ENCODE peak calls at places on chromosome 3, in five cellular contexts. One of them, this sample, is unnamed.

GRCh38 chr3:38117748-38118420 is 19.0 kb downstream of the ACAA1 start:
- DNase-seq in IMR-90: peak
- DNase-seq in neural progenitor cell: peak
- DNase-seq in DND-41: peak
- DNase-seq in endodermal cell: peak
- DNase-seq in this sample: peak

GRCh38 chr3:38267689-38268477 is 2.3 kb downstream of the SLC22A13 start:
- DNase-seq in IMR-90: no peak
- DNase-seq in endodermal cell: peak
- DNase-seq in neural progenitor cell: no peak
- DNase-seq in DND-41: no peak
- DNase-seq in this sample: no peak

GRCh38 chr3:187191271-187191670 is 6.0 kb upstream of the RTP1 start:
- DNase-seq in IMR-90: no peak
- DNase-seq in neural progenitor cell: no peak
- DNase-seq in endodermal cell: no peak
- DNase-seq in DND-41: no peak
- DNase-seq in this sample: no peak

GRCh38 chr3:121998588-121999473 is 23.2 kb downstream of the ILDR1 start:
- DNase-seq in endodermal cell: peak
- DNase-seq in neural progenitor cell: no peak
- DNase-seq in DND-41: no peak
- DNase-seq in IMR-90: no peak
- DNase-seq in this sample: no peak

GRCh38 chr3:8972614-8973013 is 9.3 kb upstream of the RAD18 start:
- DNase-seq in IMR-90: peak
- DNase-seq in neural progenitor cell: no peak
- DNase-seq in DND-41: no peak
- DNase-seq in endodermal cell: no peak
- DNase-seq in this sample: peak

GRCh38 chr3:96796101-96796500 is 18.3 kb upstream of the EPHA6 start:
- DNase-seq in IMR-90: no peak
- DNase-seq in endodermal cell: no peak
- DNase-seq in neural progenitor cell: no peak
- DNase-seq in DND-41: no peak
- DNase-seq in this sample: no peak

GRCh38 chr3:194933465-194933864 is 247.8 kb downstream of the FAM43A start:
- DNase-seq in DND-41: no peak
- DNase-seq in endodermal cell: no peak
- DNase-seq in neural progenitor cell: no peak
- DNase-seq in IMR-90: no peak
- DNase-seq in this sample: no peak

GRCh38 chr3:56291244-56291680 is 177.0 kb downstream of the ERC2 start:
- DNase-seq in DND-41: no peak
- DNase-seq in endodermal cell: no peak
- DNase-seq in IMR-90: no peak
- DNase-seq in neural progenitor cell: no peak
- DNase-seq in this sample: no peak

GRCh38 chr3:114336122-114336697 is 42.4 kb downstream of the TIGIT start:
- DNase-seq in neural progenitor cell: no peak
- DNase-seq in IMR-90: peak
- DNase-seq in DND-41: no peak
- DNase-seq in endodermal cell: no peak
- DNase-seq in this sample: no peak

GRCh38 chr3:16024548-16024947 is 149.9 kb upstream of the GALNT15 start:
- DNase-seq in endodermal cell: peak
- DNase-seq in DND-41: no peak
- DNase-seq in neural progenitor cell: no peak
- DNase-seq in IMR-90: no peak
- DNase-seq in this sample: no peak
- H3K9ac ChIP-seq in endodermal cell: no peak
- H3K9ac ChIP-seq in DND-41: no peak
- H3K9ac ChIP-seq in neural progenitor cell: no peak
- H3K9ac ChIP-seq in IMR-90: no peak
- H3K9ac ChIP-seq in this sample: no peak

GRCh38 chr3:45950686-45951600 is 7.7 kb downstream of the CXCR6 start:
- DNase-seq in neural progenitor cell: no peak
- DNase-seq in endodermal cell: no peak
- DNase-seq in IMR-90: no peak
- DNase-seq in DND-41: no peak
- DNase-seq in this sample: no peak

GRCh38 chr3:45948881-45949280 is 5.6 kb downstream of the CXCR6 start:
- DNase-seq in endodermal cell: no peak
- DNase-seq in neural progenitor cell: no peak
- DNase-seq in DND-41: no peak
- DNase-seq in IMR-90: no peak
- DNase-seq in this sample: no peak

GRCh38 chr3:45948409-45948808 is 5.1 kb downstream of the CXCR6 start:
- DNase-seq in endodermal cell: no peak
- DNase-seq in neural progenitor cell: no peak
- DNase-seq in IMR-90: peak
- DNase-seq in DND-41: no peak
- DNase-seq in this sample: no peak

GRCh38 chr3:45949432-45949831 is 6.2 kb downstream of the CXCR6 start:
- DNase-seq in endodermal cell: no peak
- DNase-seq in IMR-90: no peak
- DNase-seq in neural progenitor cell: no peak
- DNase-seq in DND-41: no peak
- DNase-seq in this sample: no peak

GRCh38 chr3:45950131-45950530 is 6.9 kb downstream of the CXCR6 start:
- DNase-seq in neural progenitor cell: no peak
- DNase-seq in DND-41: no peak
- DNase-seq in endodermal cell: no peak
- DNase-seq in IMR-90: no peak
- DNase-seq in this sample: no peak
- H3K4me3 ChIP-seq in neural progenitor cell: no peak
- H3K4me3 ChIP-seq in DND-41: no peak
- H3K4me3 ChIP-seq in endodermal cell: no peak
- H3K4me3 ChIP-seq in IMR-90: no peak
- H3K4me3 ChIP-seq in this sample: no peak

DNA sequence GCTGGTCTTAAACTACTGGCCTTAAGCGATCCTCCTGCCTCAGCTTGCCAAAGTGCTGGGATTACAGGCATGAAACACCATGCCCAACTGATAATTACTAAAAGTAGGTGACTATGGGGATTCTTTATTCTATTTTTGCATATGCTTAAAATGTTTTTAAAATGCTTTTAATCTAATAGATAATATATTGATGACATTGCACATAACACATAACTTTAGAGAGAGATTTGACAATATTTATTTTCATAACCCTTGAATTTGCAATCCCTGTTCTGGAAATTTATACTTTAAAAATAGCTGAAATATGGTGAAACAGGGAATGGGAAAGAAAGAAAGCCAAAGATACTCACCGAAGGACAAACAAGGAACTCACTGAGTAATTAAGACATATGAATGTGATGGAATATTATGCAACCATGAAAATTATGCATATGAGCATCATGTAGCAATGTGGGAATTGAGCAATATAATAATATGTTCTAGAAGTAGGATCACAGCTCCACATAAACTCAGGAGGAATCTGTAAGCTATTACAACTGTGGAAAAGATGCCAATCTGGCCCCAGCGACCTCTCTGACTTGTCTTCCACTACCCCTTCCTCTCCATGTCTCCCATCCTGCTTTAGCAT is 2.0 kb downstream of the LRRC31 start:
- DNase-seq in IMR-90: no peak
- DNase-seq in endodermal cell: no peak
- DNase-seq in neural progenitor cell: no peak
- DNase-seq in DND-41: no peak
- DNase-seq in this sample: no peak
- H3K9ac ChIP-seq in IMR-90: no peak
- H3K9ac ChIP-seq in endodermal cell: no peak
- H3K9ac ChIP-seq in neural progenitor cell: no peak
- H3K9ac ChIP-seq in DND-41: no peak
- H3K9ac ChIP-seq in this sample: no peak

GRCh38 chr3:133488785-133489367 is 84.6 kb upstream of the CDV3 start:
- DNase-seq in neural progenitor cell: peak
- DNase-seq in endodermal cell: peak
- DNase-seq in IMR-90: peak
- DNase-seq in DND-41: no peak
- DNase-seq in this sample: peak
- H3K4me3 ChIP-seq in neural progenitor cell: no peak
- H3K4me3 ChIP-seq in endodermal cell: no peak
- H3K4me3 ChIP-seq in IMR-90: no peak
- H3K4me3 ChIP-seq in DND-41: no peak
- H3K4me3 ChIP-seq in this sample: peak

GRCh38 chr3:130255442-130255841 is 90.0 kb upstream of the COL6A5 start:
- DNase-seq in DND-41: no peak
- DNase-seq in IMR-90: no peak
- DNase-seq in neural progenitor cell: no peak
- DNase-seq in endodermal cell: no peak
- DNase-seq in this sample: no peak

GRCh38 chr3:130250982-130251381 is 94.5 kb upstream of the COL6A5 start:
- DNase-seq in endodermal cell: no peak
- DNase-seq in DND-41: no peak
- DNase-seq in neural progenitor cell: no peak
- DNase-seq in IMR-90: no peak
- DNase-seq in this sample: no peak
- H3K9ac ChIP-seq in endodermal cell: no peak
- H3K9ac ChIP-seq in DND-41: no peak
- H3K9ac ChIP-seq in neural progenitor cell: no peak
- H3K9ac ChIP-seq in IMR-90: no peak
- H3K9ac ChIP-seq in this sample: no peak

GRCh38 chr3:50259432-50260026 is 9.4 kb upstream of the SEMA3B start:
- DNase-seq in IMR-90: no peak
- DNase-seq in DND-41: no peak
- DNase-seq in endodermal cell: no peak
- DNase-seq in neural progenitor cell: no peak
- DNase-seq in this sample: no peak
- H3K4me3 ChIP-seq in IMR-90: no peak
- H3K4me3 ChIP-seq in DND-41: peak
- H3K4me3 ChIP-seq in endodermal cell: no peak
- H3K4me3 ChIP-seq in neural progenitor cell: no peak
- H3K4me3 ChIP-seq in this sample: peak

GRCh38 chr3:141365206-141365605 is 3.1 kb upstream of the ZBTB38 start:
- DNase-seq in neural progenitor cell: no peak
- DNase-seq in IMR-90: no peak
- DNase-seq in DND-41: no peak
- DNase-seq in endodermal cell: no peak
- DNase-seq in this sample: no peak

GRCh38 chr3:141366285-141367037 is 1.8 kb upstream of the ZBTB38 start:
- DNase-seq in DND-41: no peak
- DNase-seq in neural progenitor cell: no peak
- DNase-seq in endodermal cell: no peak
- DNase-seq in IMR-90: peak
- DNase-seq in this sample: no peak

GRCh38 chr3:141362736-141363135 is 5.6 kb upstream of the ZBTB38 start:
- DNase-seq in neural progenitor cell: no peak
- DNase-seq in DND-41: no peak
- DNase-seq in endodermal cell: no peak
- DNase-seq in IMR-90: no peak
- DNase-seq in this sample: no peak

GRCh38 chr3:141355242-141355641 is 13.1 kb upstream of the ZBTB38 start:
- DNase-seq in IMR-90: no peak
- DNase-seq in DND-41: no peak
- DNase-seq in neural progenitor cell: no peak
- DNase-seq in endodermal cell: no peak
- DNase-seq in this sample: no peak

GRCh38 chr3:141360888-141361598 is 7.3 kb upstream of the ZBTB38 start:
- DNase-seq in DND-41: no peak
- DNase-seq in endodermal cell: peak
- DNase-seq in neural progenitor cell: peak
- DNase-seq in IMR-90: peak
- DNase-seq in this sample: peak
- H3K9ac ChIP-seq in DND-41: no peak
- H3K9ac ChIP-seq in endodermal cell: no peak
- H3K9ac ChIP-seq in neural progenitor cell: no peak
- H3K9ac ChIP-seq in IMR-90: peak
- H3K9ac ChIP-seq in this sample: peak

GRCh38 chr3:170363471-170363994 is 6.0 kb downstream of the SKIL start:
- DNase-seq in DND-41: no peak
- DNase-seq in endodermal cell: no peak
- DNase-seq in IMR-90: no peak
- DNase-seq in neural progenitor cell: no peak
- DNase-seq in this sample: no peak

GRCh38 chr3:170367797-170368196 is 10.3 kb downstream of the SKIL start:
- DNase-seq in IMR-90: no peak
- DNase-seq in DND-41: no peak
- DNase-seq in endodermal cell: no peak
- DNase-seq in neural progenitor cell: no peak
- DNase-seq in this sample: peak

GRCh38 chr3:170361711-170362110 is 4.2 kb downstream of the SKIL start:
- DNase-seq in IMR-90: no peak
- DNase-seq in DND-41: no peak
- DNase-seq in endodermal cell: no peak
- DNase-seq in neural progenitor cell: no peak
- DNase-seq in this sample: no peak

GRCh38 chr3:170368921-170369320 is 11.4 kb downstream of the SKIL start:
- DNase-seq in DND-41: no peak
- DNase-seq in IMR-90: no peak
- DNase-seq in neural progenitor cell: no peak
- DNase-seq in endodermal cell: no peak
- DNase-seq in this sample: peak

GRCh38 chr3:170364965-170365364 is 7.5 kb downstream of the SKIL start:
- DNase-seq in IMR-90: no peak
- DNase-seq in neural progenitor cell: no peak
- DNase-seq in endodermal cell: no peak
- DNase-seq in DND-41: no peak
- DNase-seq in this sample: no peak
- H3K4me3 ChIP-seq in IMR-90: no peak
- H3K4me3 ChIP-seq in neural progenitor cell: no peak
- H3K4me3 ChIP-seq in endodermal cell: peak
- H3K4me3 ChIP-seq in DND-41: no peak
- H3K4me3 ChIP-seq in this sample: no peak

DNA sequence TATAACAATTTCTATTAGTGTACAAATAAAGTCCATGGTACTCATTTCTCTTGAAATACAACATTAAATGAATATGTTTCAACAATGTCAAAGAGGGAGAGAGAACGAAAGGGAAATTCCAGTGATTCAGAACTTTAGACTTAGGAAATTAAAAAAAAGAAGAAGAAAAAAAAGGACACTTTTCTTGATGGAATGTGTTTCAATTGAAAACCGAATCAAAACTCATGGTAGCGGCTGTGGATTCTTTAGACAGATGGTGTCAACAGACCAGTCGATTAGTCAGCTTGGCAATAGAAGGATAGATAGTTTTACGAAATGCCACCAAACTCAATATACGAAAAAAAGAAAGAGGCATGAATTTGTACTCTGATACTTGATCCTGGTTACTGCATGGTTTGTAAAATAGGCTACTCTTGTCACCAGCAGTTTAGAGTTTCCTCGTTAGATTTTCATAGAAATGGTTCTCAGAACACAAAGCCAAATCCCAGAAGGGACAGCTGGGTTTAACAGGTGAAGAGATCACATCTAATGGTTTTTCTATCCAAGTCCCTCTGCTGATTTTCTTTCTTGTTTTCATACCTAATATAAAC is 793.5 kb downstream of the ROBO1 start:
- DNase-seq in DND-41: no peak
- DNase-seq in endodermal cell: no peak
- DNase-seq in IMR-90: peak
- DNase-seq in neural progenitor cell: no peak
- DNase-seq in this sample: no peak
- H3K9ac ChIP-seq in DND-41: no peak
- H3K9ac ChIP-seq in endodermal cell: no peak
- H3K9ac ChIP-seq in IMR-90: no peak
- H3K9ac ChIP-seq in neural progenitor cell: no peak
- H3K9ac ChIP-seq in this sample: no peak